ENCODE peak calls at places on chromosomes 7 and 10, in ten cellular contexts. X, R, V, Q, U, Y, M, F, O and W are unnamed samples.
A peak's percentile ranks its signal among the peaks of the same experiment; 100 is the strongest.

GRCh38 chr10:8058274-8059111 is 4.0 kb downstream of the GATA3 start:
- DNase-seq in R (no peak), O (no peak), Y (no peak), F (no peak), X (peak; percentile 46), Q (no peak), V (no peak), M (no peak), U (peak; percentile 71), W (no peak)

GRCh38 chr10:4058514-4059029 is 273.6 kb upstream of the KLF6 start:
- DNase-seq in U (no peak), O (no peak), X (no peak), V (no peak), Y (no peak), M (no peak), R (no peak), Q (no peak), F (no peak), W (no peak)

GRCh38 chr7:157570531-157571200 is 233.9 kb downstream of the DNAJB6 start:
- DNase-seq in U (no peak), O (no peak), X (no peak), F (no peak), Y (no peak), Q (peak; percentile 61), M (no peak), R (no peak), V (no peak), W (no peak)

GRCh38 chr7:43954524-43955228 is 28.4 kb downstream of the UBE2D4 start:
- DNase-seq in Q (peak; percentile 74), F (peak; percentile 63), O (peak; percentile 62), U (peak; percentile 83), M (peak; percentile 54), Y (peak; percentile 65), R (peak; percentile 37), X (peak; percentile 79), V (no peak), W (no peak)

GRCh38 chr10:119602241-119603095 is 5.7 kb upstream of the TIAL1 start:
- DNase-seq in Y (peak; percentile 32), V (no peak), O (peak; percentile 56), Q (peak; percentile 12), X (peak; percentile 86), F (peak; percentile 23), M (peak; percentile 38), U (peak; percentile 77), R (no peak), W (no peak)

GRCh38 chr7:18387191-18387720 is 108.3 kb upstream of the HDAC9 start:
- DNase-seq in V (no peak), F (no peak), X (no peak), O (no peak), Q (no peak), U (no peak), Y (no peak), M (no peak), R (no peak), W (no peak)

GRCh38 chr7:85290252-85290651 is 103.4 kb upstream of the SEMA3D start:
- DNase-seq in R (no peak), V (no peak), M (no peak), O (no peak), U (no peak), F (no peak), X (no peak), Q (no peak), Y (no peak), W (no peak)

GRCh38 chr7:6500691-6501090 is 50.6 kb downstream of the GRID2IP start:
- DNase-seq in F (no peak), Q (no peak), X (no peak), R (no peak), U (no peak), M (no peak), O (no peak), Y (no peak), V (no peak), W (no peak)

GRCh38 chr10:43042503-43043341 is 34.1 kb upstream of the RET start:
- DNase-seq in F (no peak), X (peak; percentile 54), V (no peak), Y (no peak), Q (no peak), U (peak; percentile 68), R (no peak), O (no peak), M (no peak), W (no peak)

GRCh38 chr7:78125884-78126283 is 327.3 kb downstream of the PHTF2 start:
- DNase-seq in Y (no peak), F (no peak), O (peak; percentile 44), U (no peak), R (no peak), M (no peak), Q (no peak), V (no peak), X (no peak), W (no peak)

GRCh38 chr10:127033569-127034175 is 128.4 kb downstream of the DOCK1 start:
- DNase-seq in R (no peak), Q (no peak), X (no peak), O (peak; percentile 19), U (peak; percentile 28), F (no peak), M (no peak), V (no peak), Y (no peak), W (no peak)

GRCh38 chr7:120412139-120412538 is 139.2 kb downstream of the KCND2 start:
- DNase-seq in M (no peak), R (no peak), V (no peak), Y (no peak), X (no peak), F (no peak), Q (no peak), O (no peak), U (no peak), W (no peak)

GRCh38 chr7:87875151-87876039 is 765 bp downstream of the SLC25A40 start:
- DNase-seq in V (peak; percentile 28), O (peak; percentile 18), U (no peak), R (no peak), X (peak; percentile 59), M (peak; percentile 5), Y (peak; percentile 14), Q (no peak), F (peak; percentile 26), W (no peak)

GRCh38 chr10:78957471-78958039 is 111.2 kb upstream of the ZMIZ1 start:
- DNase-seq in V (no peak), O (no peak), X (no peak), R (no peak), U (no peak), Q (peak; percentile 67), F (no peak), M (no peak), Y (no peak), W (no peak)

GRCh38 chr7:112079122-112079521 is 127.1 kb downstream of the DOCK4 start:
- DNase-seq in V (no peak), Q (no peak), R (no peak), Y (no peak), O (no peak), M (no peak), X (no peak), F (no peak), U (no peak), W (no peak)
- TF ChIP-seq CTCF in V (no peak), Q (no peak), R (no peak), Y (no peak), O (no peak), M (no peak), X (no peak), F (no peak), U (no peak), W (no peak)

DNA sequence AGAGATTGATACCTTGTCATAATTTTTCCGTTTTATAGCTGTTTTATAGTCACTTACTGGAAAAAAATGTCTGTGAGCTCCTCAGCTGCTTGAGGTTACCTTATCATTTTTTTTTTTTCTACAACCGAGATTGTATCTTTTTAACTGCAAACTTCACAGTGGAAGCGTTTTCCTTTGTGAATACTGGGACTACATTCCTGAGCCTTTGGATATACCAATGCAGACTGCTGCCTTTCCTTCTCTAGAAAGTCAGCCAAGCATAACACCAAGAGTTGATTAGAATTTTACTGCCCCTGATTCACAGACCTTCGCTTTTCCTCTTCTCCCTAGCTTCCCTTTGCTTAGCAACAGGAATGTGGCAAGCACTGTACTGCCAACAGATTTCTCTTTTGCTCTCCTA is 170.5 kb downstream of the PRKG1 start:
- DNase-seq in V (no peak), F (no peak), Q (peak; percentile 86), M (peak; percentile 94), X (peak; percentile 76), U (no peak), O (no peak), R (no peak), Y (peak; percentile 93), W (no peak)
- TF ChIP-seq CTCF in V (no peak), F (no peak), Q (no peak), M (no peak), X (no peak), U (no peak), O (no peak), R (no peak), Y (no peak), W (no peak)

DNA sequence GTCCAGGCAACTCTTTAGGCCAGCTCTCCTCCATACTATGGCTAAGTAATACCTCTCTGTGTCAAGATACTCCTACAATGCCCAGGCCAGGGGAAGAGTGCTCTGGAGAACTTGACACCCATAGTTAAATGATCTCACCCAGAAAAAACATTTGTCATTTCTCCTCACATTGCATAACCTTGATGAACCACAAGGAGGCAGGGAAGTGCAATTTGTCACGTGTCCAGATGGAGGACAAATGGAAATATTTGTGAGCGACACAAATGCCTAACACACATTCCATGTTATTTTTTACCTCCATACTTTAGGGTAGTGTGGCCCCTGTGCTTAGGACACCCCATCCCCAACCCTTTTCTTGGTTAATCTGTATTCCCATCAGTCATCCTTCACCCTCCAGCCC is 78.3 kb downstream of the HTR7 start:
- DNase-seq in X (peak; percentile 63), U (peak; percentile 51), M (peak; percentile 26), V (no peak), Q (no peak), Y (no peak), O (peak; percentile 44), F (no peak), R (peak; percentile 14), W (no peak)
- TF ChIP-seq CTCF in X (peak; percentile 67), U (peak; percentile 69), M (peak; percentile 25), V (no peak), Q (peak; percentile 52), Y (peak; percentile 39), O (peak; percentile 48), F (no peak), R (peak; percentile 36), W (peak; percentile 51)

DNA sequence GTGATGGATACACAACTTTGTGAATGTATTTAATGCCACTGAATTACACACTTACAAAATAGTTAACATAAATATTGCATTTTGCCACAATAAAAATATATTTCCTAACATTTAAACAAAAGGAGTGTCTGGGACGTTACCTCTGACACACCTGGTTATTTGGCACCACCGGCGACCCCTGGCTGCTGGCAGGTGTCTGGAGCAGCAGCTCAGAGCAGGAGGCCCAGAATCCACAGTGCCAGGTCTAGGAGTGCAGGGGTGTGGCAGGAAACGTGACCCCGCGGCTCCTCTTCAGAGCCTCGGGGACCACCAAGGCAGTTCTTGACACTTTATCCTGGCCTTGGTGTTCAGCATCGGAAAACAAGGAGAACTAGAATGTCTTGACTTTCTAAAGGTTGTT is 46.3 kb downstream of the MGMT start:
- DNase-seq in Y (no peak), O (no peak), R (no peak), V (no peak), M (no peak), U (peak; percentile 71), F (no peak), X (peak; percentile 52), Q (no peak), W (no peak)
- TF ChIP-seq CTCF in Y (no peak), O (no peak), R (no peak), V (no peak), M (no peak), U (peak; percentile 70), F (no peak), X (peak; percentile 51), Q (no peak), W (no peak)